ENCODE peak calls at places on chromosomes 11 and 22, in nine cellular contexts. One of them, this sample, is unnamed.

GRCh38 chr11:15258433-15259350 is 144.0 kb downstream of the INSC start:
- DNase-seq in activated effector memory CD4-positive, alpha-beta T cell treated with anti-CD3 and anti-CD28 coated beads, Interleukin-2, amount 50 U/mL, for 16 hours: no peak
- DNase-seq in NCI-H2171: no peak
- DNase-seq in PC-3: peak; percentile 31
- DNase-seq in activated T-cell treated with anti-CD3 and anti-CD28 coated beads for 1 hour: no peak
- DNase-seq in lower leg skin: no peak
- DNase-seq in stromal cell of bone marrow: peak; percentile 3
- DNase-seq in mucosa of descending colon: no peak
- DNase-seq in HuH-7.5: peak; percentile 25
- DNase-seq in this sample: no peak

GRCh38 chr22:43435851-43436535 is 24.2 kb downstream of the MPPED1 start:
- DNase-seq in activated effector memory CD4-positive, alpha-beta T cell treated with anti-CD3 and anti-CD28 coated beads, Interleukin-2, amount 50 U/mL, for 16 hours: peak; percentile 30
- DNase-seq in NCI-H2171: peak; percentile 91
- DNase-seq in PC-3: no peak
- DNase-seq in activated T-cell treated with anti-CD3 and anti-CD28 coated beads for 1 hour: no peak
- DNase-seq in lower leg skin: no peak
- DNase-seq in stromal cell of bone marrow: no peak
- DNase-seq in mucosa of descending colon: no peak
- DNase-seq in HuH-7.5: no peak
- DNase-seq in this sample: no peak

GRCh38 chr22:21055880-21056319 is 10.2 kb downstream of the LRRC74B start:
- DNase-seq in activated effector memory CD4-positive, alpha-beta T cell treated with anti-CD3 and anti-CD28 coated beads, Interleukin-2, amount 50 U/mL, for 16 hours: no peak
- DNase-seq in NCI-H2171: no peak
- DNase-seq in PC-3: no peak
- DNase-seq in activated T-cell treated with anti-CD3 and anti-CD28 coated beads for 1 hour: no peak
- DNase-seq in lower leg skin: no peak
- DNase-seq in stromal cell of bone marrow: no peak
- DNase-seq in mucosa of descending colon: no peak
- DNase-seq in HuH-7.5: no peak
- DNase-seq in this sample: no peak

GRCh38 chr11:86743223-86744118 is 56.9 kb upstream of the PRSS23 start:
- DNase-seq in activated effector memory CD4-positive, alpha-beta T cell treated with anti-CD3 and anti-CD28 coated beads, Interleukin-2, amount 50 U/mL, for 16 hours: peak; percentile 71
- DNase-seq in NCI-H2171: no peak
- DNase-seq in PC-3: peak; percentile 95
- DNase-seq in activated T-cell treated with anti-CD3 and anti-CD28 coated beads for 1 hour: no peak
- DNase-seq in lower leg skin: peak; percentile 76
- DNase-seq in stromal cell of bone marrow: peak; percentile 99
- DNase-seq in mucosa of descending colon: no peak
- DNase-seq in HuH-7.5: no peak
- DNase-seq in this sample: no peak

GRCh38 chr11:2807276-2807681 is 78.3 kb downstream of the CDKN1C start:
- DNase-seq in activated effector memory CD4-positive, alpha-beta T cell treated with anti-CD3 and anti-CD28 coated beads, Interleukin-2, amount 50 U/mL, for 16 hours: peak; percentile 56
- DNase-seq in NCI-H2171: no peak
- DNase-seq in PC-3: peak; percentile 39
- DNase-seq in activated T-cell treated with anti-CD3 and anti-CD28 coated beads for 1 hour: no peak
- DNase-seq in lower leg skin: no peak
- DNase-seq in stromal cell of bone marrow: no peak
- DNase-seq in mucosa of descending colon: peak; percentile 77
- DNase-seq in HuH-7.5: peak; percentile 48
- DNase-seq in this sample: peak; percentile 63

GRCh38 chr11:44366741-44367140 is 56.8 kb upstream of the ALX4 start:
- DNase-seq in activated effector memory CD4-positive, alpha-beta T cell treated with anti-CD3 and anti-CD28 coated beads, Interleukin-2, amount 50 U/mL, for 16 hours: no peak
- DNase-seq in NCI-H2171: no peak
- DNase-seq in PC-3: no peak
- DNase-seq in activated T-cell treated with anti-CD3 and anti-CD28 coated beads for 1 hour: no peak
- DNase-seq in lower leg skin: no peak
- DNase-seq in stromal cell of bone marrow: no peak
- DNase-seq in mucosa of descending colon: no peak
- DNase-seq in HuH-7.5: no peak
- DNase-seq in this sample: no peak

GRCh38 chr22:21972293-21972779 is 10.3 kb downstream of the TOP3B start:
- DNase-seq in activated effector memory CD4-positive, alpha-beta T cell treated with anti-CD3 and anti-CD28 coated beads, Interleukin-2, amount 50 U/mL, for 16 hours: peak; percentile 82
- DNase-seq in NCI-H2171: no peak
- DNase-seq in PC-3: peak; percentile 31
- DNase-seq in activated T-cell treated with anti-CD3 and anti-CD28 coated beads for 1 hour: peak; percentile 50
- DNase-seq in lower leg skin: no peak
- DNase-seq in stromal cell of bone marrow: no peak
- DNase-seq in mucosa of descending colon: peak; percentile 51
- DNase-seq in HuH-7.5: peak; percentile 76
- DNase-seq in this sample: peak; percentile 65

GRCh38 chr11:116478205-116478604 is 294.6 kb downstream of the BUD13 start:
- DNase-seq in activated effector memory CD4-positive, alpha-beta T cell treated with anti-CD3 and anti-CD28 coated beads, Interleukin-2, amount 50 U/mL, for 16 hours: no peak
- DNase-seq in NCI-H2171: no peak
- DNase-seq in PC-3: no peak
- DNase-seq in activated T-cell treated with anti-CD3 and anti-CD28 coated beads for 1 hour: no peak
- DNase-seq in lower leg skin: no peak
- DNase-seq in stromal cell of bone marrow: no peak
- DNase-seq in mucosa of descending colon: no peak
- DNase-seq in HuH-7.5: no peak
- DNase-seq in this sample: no peak

GRCh38 chr22:24146791-24147353 is 34.4 kb upstream of the SUSD2 start:
- DNase-seq in activated effector memory CD4-positive, alpha-beta T cell treated with anti-CD3 and anti-CD28 coated beads, Interleukin-2, amount 50 U/mL, for 16 hours: no peak
- DNase-seq in NCI-H2171: peak; percentile 44
- DNase-seq in PC-3: no peak
- DNase-seq in activated T-cell treated with anti-CD3 and anti-CD28 coated beads for 1 hour: no peak
- DNase-seq in lower leg skin: no peak
- DNase-seq in stromal cell of bone marrow: no peak
- DNase-seq in mucosa of descending colon: no peak
- DNase-seq in HuH-7.5: no peak
- DNase-seq in this sample: no peak

GRCh38 chr22:36860438-36860820 is 377 bp upstream of the NCF4 start:
- DNase-seq in activated effector memory CD4-positive, alpha-beta T cell treated with anti-CD3 and anti-CD28 coated beads, Interleukin-2, amount 50 U/mL, for 16 hours: no peak
- DNase-seq in NCI-H2171: no peak
- DNase-seq in PC-3: no peak
- DNase-seq in activated T-cell treated with anti-CD3 and anti-CD28 coated beads for 1 hour: no peak
- DNase-seq in lower leg skin: no peak
- DNase-seq in stromal cell of bone marrow: no peak
- DNase-seq in mucosa of descending colon: no peak
- DNase-seq in HuH-7.5: no peak
- DNase-seq in this sample: no peak

GRCh38 chr22:37126383-37126782 is 16.9 kb upstream of the TMPRSS6 start:
- DNase-seq in activated effector memory CD4-positive, alpha-beta T cell treated with anti-CD3 and anti-CD28 coated beads, Interleukin-2, amount 50 U/mL, for 16 hours: no peak
- DNase-seq in NCI-H2171: no peak
- DNase-seq in PC-3: no peak
- DNase-seq in activated T-cell treated with anti-CD3 and anti-CD28 coated beads for 1 hour: no peak
- DNase-seq in lower leg skin: no peak
- DNase-seq in stromal cell of bone marrow: no peak
- DNase-seq in mucosa of descending colon: no peak
- DNase-seq in HuH-7.5: no peak
- DNase-seq in this sample: no peak

GRCh38 chr22:49553518-49554295 is 274.0 kb downstream of the BRD1 start:
- DNase-seq in activated effector memory CD4-positive, alpha-beta T cell treated with anti-CD3 and anti-CD28 coated beads, Interleukin-2, amount 50 U/mL, for 16 hours: peak; percentile 37
- DNase-seq in NCI-H2171: no peak
- DNase-seq in PC-3: peak; percentile 12
- DNase-seq in activated T-cell treated with anti-CD3 and anti-CD28 coated beads for 1 hour: no peak
- DNase-seq in lower leg skin: no peak
- DNase-seq in stromal cell of bone marrow: no peak
- DNase-seq in mucosa of descending colon: no peak
- DNase-seq in HuH-7.5: no peak
- DNase-seq in this sample: peak; percentile 30

GRCh38 chr11:73217131-73217809 is 811 bp upstream of the P2RY2 start:
- DNase-seq in activated effector memory CD4-positive, alpha-beta T cell treated with anti-CD3 and anti-CD28 coated beads, Interleukin-2, amount 50 U/mL, for 16 hours: no peak
- DNase-seq in NCI-H2171: no peak
- DNase-seq in PC-3: no peak
- DNase-seq in activated T-cell treated with anti-CD3 and anti-CD28 coated beads for 1 hour: no peak
- DNase-seq in lower leg skin: no peak
- DNase-seq in stromal cell of bone marrow: no peak
- DNase-seq in mucosa of descending colon: peak; percentile 32
- DNase-seq in HuH-7.5: no peak
- DNase-seq in this sample: no peak

GRCh38 chr11:113839842-113840241 is 35.5 kb downstream of the USP28 start:
- DNase-seq in activated effector memory CD4-positive, alpha-beta T cell treated with anti-CD3 and anti-CD28 coated beads, Interleukin-2, amount 50 U/mL, for 16 hours: no peak
- DNase-seq in NCI-H2171: no peak
- DNase-seq in PC-3: no peak
- DNase-seq in activated T-cell treated with anti-CD3 and anti-CD28 coated beads for 1 hour: no peak
- DNase-seq in lower leg skin: no peak
- DNase-seq in stromal cell of bone marrow: no peak
- DNase-seq in mucosa of descending colon: no peak
- DNase-seq in HuH-7.5: no peak
- DNase-seq in this sample: peak; percentile 57

GRCh38 chr11:95655544-95655943 is 134.0 kb downstream of the FAM76B start:
- DNase-seq in activated effector memory CD4-positive, alpha-beta T cell treated with anti-CD3 and anti-CD28 coated beads, Interleukin-2, amount 50 U/mL, for 16 hours: no peak
- DNase-seq in NCI-H2171: no peak
- DNase-seq in PC-3: no peak
- DNase-seq in activated T-cell treated with anti-CD3 and anti-CD28 coated beads for 1 hour: no peak
- DNase-seq in lower leg skin: no peak
- DNase-seq in stromal cell of bone marrow: no peak
- DNase-seq in mucosa of descending colon: no peak
- DNase-seq in HuH-7.5: no peak
- DNase-seq in this sample: no peak

GRCh38 chr11:259374-259773 is 18.8 kb upstream of the NLRP6 start:
- DNase-seq in activated effector memory CD4-positive, alpha-beta T cell treated with anti-CD3 and anti-CD28 coated beads, Interleukin-2, amount 50 U/mL, for 16 hours: no peak
- DNase-seq in NCI-H2171: no peak
- DNase-seq in PC-3: no peak
- DNase-seq in activated T-cell treated with anti-CD3 and anti-CD28 coated beads for 1 hour: no peak
- DNase-seq in lower leg skin: no peak
- DNase-seq in stromal cell of bone marrow: no peak
- DNase-seq in mucosa of descending colon: no peak
- DNase-seq in HuH-7.5: no peak
- DNase-seq in this sample: no peak

GRCh38 chr11:114705280-114706024 is 27.1 kb downstream of the NXPE2 start:
- DNase-seq in activated effector memory CD4-positive, alpha-beta T cell treated with anti-CD3 and anti-CD28 coated beads, Interleukin-2, amount 50 U/mL, for 16 hours: no peak
- DNase-seq in NCI-H2171: no peak
- DNase-seq in PC-3: no peak
- DNase-seq in activated T-cell treated with anti-CD3 and anti-CD28 coated beads for 1 hour: no peak
- DNase-seq in lower leg skin: peak; percentile 63
- DNase-seq in stromal cell of bone marrow: no peak
- DNase-seq in mucosa of descending colon: peak; percentile 49
- DNase-seq in HuH-7.5: no peak
- DNase-seq in this sample: no peak

GRCh38 chr22:41239443-41240128 is 1.1 kb downstream of the CHADL start:
- DNase-seq in activated effector memory CD4-positive, alpha-beta T cell treated with anti-CD3 and anti-CD28 coated beads, Interleukin-2, amount 50 U/mL, for 16 hours: no peak
- DNase-seq in NCI-H2171: no peak
- DNase-seq in PC-3: no peak
- DNase-seq in activated T-cell treated with anti-CD3 and anti-CD28 coated beads for 1 hour: no peak
- DNase-seq in lower leg skin: no peak
- DNase-seq in stromal cell of bone marrow: no peak
- DNase-seq in mucosa of descending colon: no peak
- DNase-seq in HuH-7.5: no peak
- DNase-seq in this sample: no peak

GRCh38 chr11:122743949-122744876 is 88.7 kb downstream of the UBASH3B start:
- DNase-seq in activated effector memory CD4-positive, alpha-beta T cell treated with anti-CD3 and anti-CD28 coated beads, Interleukin-2, amount 50 U/mL, for 16 hours: peak; percentile 92
- DNase-seq in NCI-H2171: no peak
- DNase-seq in PC-3: no peak
- DNase-seq in activated T-cell treated with anti-CD3 and anti-CD28 coated beads for 1 hour: peak; percentile 66
- DNase-seq in lower leg skin: peak; percentile 29
- DNase-seq in stromal cell of bone marrow: no peak
- DNase-seq in mucosa of descending colon: peak; percentile 42
- DNase-seq in HuH-7.5: no peak
- DNase-seq in this sample: no peak

GRCh38 chr11:74532496-74533246 is 39.1 kb upstream of the LIPT2 start:
- DNase-seq in activated effector memory CD4-positive, alpha-beta T cell treated with anti-CD3 and anti-CD28 coated beads, Interleukin-2, amount 50 U/mL, for 16 hours: no peak
- DNase-seq in NCI-H2171: no peak
- DNase-seq in PC-3: peak; percentile 98
- DNase-seq in activated T-cell treated with anti-CD3 and anti-CD28 coated beads for 1 hour: no peak
- DNase-seq in lower leg skin: peak; percentile 33
- DNase-seq in stromal cell of bone marrow: no peak
- DNase-seq in mucosa of descending colon: no peak
- DNase-seq in HuH-7.5: no peak
- DNase-seq in this sample: no peak

GRCh38 chr11:62217191-62217748 is 8.8 kb downstream of the SCGB2A1 start:
- DNase-seq in activated effector memory CD4-positive, alpha-beta T cell treated with anti-CD3 and anti-CD28 coated beads, Interleukin-2, amount 50 U/mL, for 16 hours: no peak
- DNase-seq in NCI-H2171: peak; percentile 20
- DNase-seq in PC-3: peak; percentile 66
- DNase-seq in activated T-cell treated with anti-CD3 and anti-CD28 coated beads for 1 hour: no peak
- DNase-seq in lower leg skin: no peak
- DNase-seq in stromal cell of bone marrow: no peak
- DNase-seq in mucosa of descending colon: no peak
- DNase-seq in HuH-7.5: no peak
- DNase-seq in this sample: no peak

GRCh38 chr22:21451545-21452520 is 15.4 kb upstream of the TMEM191C start:
- DNase-seq in activated effector memory CD4-positive, alpha-beta T cell treated with anti-CD3 and anti-CD28 coated beads, Interleukin-2, amount 50 U/mL, for 16 hours: peak; percentile 60
- DNase-seq in NCI-H2171: no peak
- DNase-seq in PC-3: no peak
- DNase-seq in activated T-cell treated with anti-CD3 and anti-CD28 coated beads for 1 hour: no peak
- DNase-seq in lower leg skin: peak; percentile 9
- DNase-seq in stromal cell of bone marrow: no peak
- DNase-seq in mucosa of descending colon: peak; percentile 6
- DNase-seq in HuH-7.5: no peak
- DNase-seq in this sample: peak; percentile 34

GRCh38 chr11:70116386-70117077 is 38.4 kb downstream of the ANO1 start:
- DNase-seq in activated effector memory CD4-positive, alpha-beta T cell treated with anti-CD3 and anti-CD28 coated beads, Interleukin-2, amount 50 U/mL, for 16 hours: no peak
- DNase-seq in NCI-H2171: no peak
- DNase-seq in PC-3: no peak
- DNase-seq in activated T-cell treated with anti-CD3 and anti-CD28 coated beads for 1 hour: no peak
- DNase-seq in lower leg skin: no peak
- DNase-seq in stromal cell of bone marrow: no peak
- DNase-seq in mucosa of descending colon: no peak
- DNase-seq in HuH-7.5: no peak
- DNase-seq in this sample: no peak

GRCh38 chr11:117435296-117435695 is 107.6 kb downstream of the CEP164 start:
- DNase-seq in activated effector memory CD4-positive, alpha-beta T cell treated with anti-CD3 and anti-CD28 coated beads, Interleukin-2, amount 50 U/mL, for 16 hours: no peak
- DNase-seq in NCI-H2171: no peak
- DNase-seq in PC-3: no peak
- DNase-seq in activated T-cell treated with anti-CD3 and anti-CD28 coated beads for 1 hour: no peak
- DNase-seq in lower leg skin: no peak
- DNase-seq in stromal cell of bone marrow: no peak
- DNase-seq in mucosa of descending colon: no peak
- DNase-seq in HuH-7.5: no peak
- DNase-seq in this sample: no peak

GRCh38 chr22:46908641-46909107 is 146.2 kb downstream of the TBC1D22A start:
- DNase-seq in activated effector memory CD4-positive, alpha-beta T cell treated with anti-CD3 and anti-CD28 coated beads, Interleukin-2, amount 50 U/mL, for 16 hours: no peak
- DNase-seq in NCI-H2171: no peak
- DNase-seq in PC-3: no peak
- DNase-seq in activated T-cell treated with anti-CD3 and anti-CD28 coated beads for 1 hour: no peak
- DNase-seq in lower leg skin: no peak
- DNase-seq in stromal cell of bone marrow: no peak
- DNase-seq in mucosa of descending colon: no peak
- DNase-seq in HuH-7.5: no peak
- DNase-seq in this sample: peak; percentile 11

GRCh38 chr22:27866136-27867091 is 52.6 kb downstream of the PITPNB start:
- DNase-seq in activated effector memory CD4-positive, alpha-beta T cell treated with anti-CD3 and anti-CD28 coated beads, Interleukin-2, amount 50 U/mL, for 16 hours: no peak
- DNase-seq in NCI-H2171: no peak
- DNase-seq in PC-3: peak; percentile 85
- DNase-seq in activated T-cell treated with anti-CD3 and anti-CD28 coated beads for 1 hour: no peak
- DNase-seq in lower leg skin: peak; percentile 67
- DNase-seq in stromal cell of bone marrow: peak; percentile 70
- DNase-seq in mucosa of descending colon: no peak
- DNase-seq in HuH-7.5: no peak
- DNase-seq in this sample: no peak

GRCh38 chr11:45622861-45623260 is 42.6 kb downstream of the CHST1 start:
- DNase-seq in activated effector memory CD4-positive, alpha-beta T cell treated with anti-CD3 and anti-CD28 coated beads, Interleukin-2, amount 50 U/mL, for 16 hours: no peak
- DNase-seq in NCI-H2171: no peak
- DNase-seq in PC-3: no peak
- DNase-seq in activated T-cell treated with anti-CD3 and anti-CD28 coated beads for 1 hour: no peak
- DNase-seq in lower leg skin: no peak
- DNase-seq in stromal cell of bone marrow: no peak
- DNase-seq in mucosa of descending colon: no peak
- DNase-seq in HuH-7.5: no peak
- DNase-seq in this sample: no peak

GRCh38 chr11:6813651-6814050 is 14.2 kb upstream of the OR6A2 start:
- DNase-seq in activated effector memory CD4-positive, alpha-beta T cell treated with anti-CD3 and anti-CD28 coated beads, Interleukin-2, amount 50 U/mL, for 16 hours: no peak
- DNase-seq in NCI-H2171: no peak
- DNase-seq in PC-3: no peak
- DNase-seq in activated T-cell treated with anti-CD3 and anti-CD28 coated beads for 1 hour: no peak
- DNase-seq in lower leg skin: no peak
- DNase-seq in stromal cell of bone marrow: no peak
- DNase-seq in mucosa of descending colon: no peak
- DNase-seq in HuH-7.5: no peak
- DNase-seq in this sample: no peak

GRCh38 chr11:21465203-21465602 is 727.7 kb upstream of the ANO5 start:
- DNase-seq in activated effector memory CD4-positive, alpha-beta T cell treated with anti-CD3 and anti-CD28 coated beads, Interleukin-2, amount 50 U/mL, for 16 hours: no peak
- DNase-seq in NCI-H2171: no peak
- DNase-seq in PC-3: no peak
- DNase-seq in activated T-cell treated with anti-CD3 and anti-CD28 coated beads for 1 hour: no peak
- DNase-seq in lower leg skin: no peak
- DNase-seq in stromal cell of bone marrow: no peak
- DNase-seq in mucosa of descending colon: no peak
- DNase-seq in HuH-7.5: no peak
- DNase-seq in this sample: no peak

GRCh38 chr22:35882226-35883027 is 146.2 kb downstream of the RBFOX2 start:
- DNase-seq in activated effector memory CD4-positive, alpha-beta T cell treated with anti-CD3 and anti-CD28 coated beads, Interleukin-2, amount 50 U/mL, for 16 hours: no peak
- DNase-seq in NCI-H2171: no peak
- DNase-seq in PC-3: no peak
- DNase-seq in activated T-cell treated with anti-CD3 and anti-CD28 coated beads for 1 hour: no peak
- DNase-seq in lower leg skin: no peak
- DNase-seq in stromal cell of bone marrow: no peak
- DNase-seq in mucosa of descending colon: no peak
- DNase-seq in HuH-7.5: no peak
- DNase-seq in this sample: no peak

GRCh38 chr22:44392446-44392921 is 79.7 kb upstream of the SHISAL1 start:
- DNase-seq in activated effector memory CD4-positive, alpha-beta T cell treated with anti-CD3 and anti-CD28 coated beads, Interleukin-2, amount 50 U/mL, for 16 hours: peak; percentile 50
- DNase-seq in NCI-H2171: no peak
- DNase-seq in PC-3: peak; percentile 69
- DNase-seq in activated T-cell treated with anti-CD3 and anti-CD28 coated beads for 1 hour: no peak
- DNase-seq in lower leg skin: no peak
- DNase-seq in stromal cell of bone marrow: no peak
- DNase-seq in mucosa of descending colon: peak; percentile 1
- DNase-seq in HuH-7.5: no peak
- DNase-seq in this sample: peak; percentile 21

This sample was measured in Peyer's patch.